ENCODE peak calls at places on chromosomes 7 and 10, in nine cellular contexts. One of them, this sample, is unnamed.

GRCh38 chr7:142301923-142302550 is 44.2 kb upstream of the PRSS58 start:
- DNase-seq in pancreas: no peak
- DNase-seq in OCI-LY7: peak
- DNase-seq in psoas muscle: no peak
- DNase-seq in foreskin keratinocyte: no peak
- DNase-seq in right lobe of liver: no peak
- DNase-seq in suprapubic skin: no peak
- DNase-seq in heart left ventricle: no peak
- DNase-seq in HepG2: no peak
- DNase-seq in this sample: peak

GRCh38 chr10:97498841-97499560 is at the start of gene UBTD1:
- DNase-seq in pancreas: peak
- DNase-seq in right lobe of liver: peak
- DNase-seq in suprapubic skin: peak
- DNase-seq in psoas muscle: peak
- DNase-seq in OCI-LY7: peak
- DNase-seq in HepG2: peak
- DNase-seq in foreskin keratinocyte: no peak
- DNase-seq in heart left ventricle: peak
- DNase-seq in this sample: peak

GRCh38 chr10:99682752-99683151 is 23.4 kb downstream of the ENTPD7 start:
- DNase-seq in pancreas: peak
- DNase-seq in foreskin keratinocyte: no peak
- DNase-seq in heart left ventricle: no peak
- DNase-seq in suprapubic skin: no peak
- DNase-seq in HepG2: no peak
- DNase-seq in OCI-LY7: peak
- DNase-seq in right lobe of liver: peak
- DNase-seq in psoas muscle: no peak
- DNase-seq in this sample: no peak

GRCh38 chr7:100485514-100485913 is 1.8 kb downstream of the NYAP1 start:
- DNase-seq in right lobe of liver: no peak
- DNase-seq in pancreas: no peak
- DNase-seq in HepG2: no peak
- DNase-seq in OCI-LY7: no peak
- DNase-seq in suprapubic skin: no peak
- DNase-seq in foreskin keratinocyte: no peak
- DNase-seq in heart left ventricle: no peak
- DNase-seq in psoas muscle: no peak
- DNase-seq in this sample: no peak

GRCh38 chr7:73885975-73886798 is 25.2 kb downstream of the TMEM270 start:
- DNase-seq in suprapubic skin: no peak
- DNase-seq in psoas muscle: peak
- DNase-seq in heart left ventricle: peak
- DNase-seq in HepG2: no peak
- DNase-seq in right lobe of liver: no peak
- DNase-seq in pancreas: no peak
- DNase-seq in OCI-LY7: no peak
- DNase-seq in foreskin keratinocyte: no peak
- DNase-seq in this sample: no peak

GRCh38 chr7:114087674-114088539 is 169.1 kb upstream of the PPP1R3A start:
- DNase-seq in HepG2: no peak
- DNase-seq in heart left ventricle: no peak
- DNase-seq in right lobe of liver: peak
- DNase-seq in psoas muscle: peak
- DNase-seq in OCI-LY7: no peak
- DNase-seq in pancreas: peak
- DNase-seq in foreskin keratinocyte: no peak
- DNase-seq in suprapubic skin: peak
- DNase-seq in this sample: no peak

GRCh38 chr7:99122762-99123161 is 21.1 kb downstream of the SMURF1 start:
- DNase-seq in psoas muscle: no peak
- DNase-seq in suprapubic skin: no peak
- DNase-seq in OCI-LY7: no peak
- DNase-seq in foreskin keratinocyte: no peak
- DNase-seq in pancreas: no peak
- DNase-seq in right lobe of liver: no peak
- DNase-seq in heart left ventricle: no peak
- DNase-seq in HepG2: no peak
- DNase-seq in this sample: no peak

GRCh38 chr7:5643280-5643679 is 138.2 kb downstream of the RNF216 start:
- DNase-seq in OCI-LY7: no peak
- DNase-seq in foreskin keratinocyte: no peak
- DNase-seq in right lobe of liver: no peak
- DNase-seq in suprapubic skin: no peak
- DNase-seq in psoas muscle: peak
- DNase-seq in pancreas: no peak
- DNase-seq in heart left ventricle: peak
- DNase-seq in HepG2: no peak
- DNase-seq in this sample: peak

GRCh38 chr7:107045980-107046379 is 1.5 kb downstream of the PRKAR2B start:
- DNase-seq in HepG2: no peak
- DNase-seq in OCI-LY7: peak
- DNase-seq in right lobe of liver: no peak
- DNase-seq in pancreas: no peak
- DNase-seq in psoas muscle: no peak
- DNase-seq in heart left ventricle: no peak
- DNase-seq in suprapubic skin: no peak
- DNase-seq in foreskin keratinocyte: no peak
- DNase-seq in this sample: no peak

GRCh38 chr10:36280396-36280795 is 638.3 kb upstream of the FZD8 start:
- DNase-seq in OCI-LY7: no peak
- DNase-seq in HepG2: no peak
- DNase-seq in foreskin keratinocyte: no peak
- DNase-seq in heart left ventricle: no peak
- DNase-seq in suprapubic skin: no peak
- DNase-seq in right lobe of liver: no peak
- DNase-seq in psoas muscle: no peak
- DNase-seq in pancreas: no peak
- DNase-seq in this sample: no peak

GRCh38 chr10:31215052-31215451 is 104.0 kb upstream of the ZEB1 start:
- DNase-seq in foreskin keratinocyte: no peak
- DNase-seq in HepG2: no peak
- DNase-seq in right lobe of liver: no peak
- DNase-seq in suprapubic skin: no peak
- DNase-seq in OCI-LY7: no peak
- DNase-seq in pancreas: no peak
- DNase-seq in heart left ventricle: no peak
- DNase-seq in psoas muscle: no peak
- DNase-seq in this sample: no peak

GRCh38 chr7:46791180-46791579 is 790.7 kb downstream of the TNS3 start:
- DNase-seq in heart left ventricle: no peak
- DNase-seq in pancreas: no peak
- DNase-seq in right lobe of liver: no peak
- DNase-seq in OCI-LY7: no peak
- DNase-seq in suprapubic skin: no peak
- DNase-seq in psoas muscle: no peak
- DNase-seq in HepG2: no peak
- DNase-seq in foreskin keratinocyte: no peak
- DNase-seq in this sample: no peak

GRCh38 chr10:18238875-18239485 is 98.8 kb downstream of the CACNB2 start:
- DNase-seq in OCI-LY7: peak
- DNase-seq in foreskin keratinocyte: no peak
- DNase-seq in right lobe of liver: no peak
- DNase-seq in pancreas: no peak
- DNase-seq in suprapubic skin: no peak
- DNase-seq in heart left ventricle: no peak
- DNase-seq in HepG2: peak
- DNase-seq in psoas muscle: no peak
- DNase-seq in this sample: peak

DNA sequence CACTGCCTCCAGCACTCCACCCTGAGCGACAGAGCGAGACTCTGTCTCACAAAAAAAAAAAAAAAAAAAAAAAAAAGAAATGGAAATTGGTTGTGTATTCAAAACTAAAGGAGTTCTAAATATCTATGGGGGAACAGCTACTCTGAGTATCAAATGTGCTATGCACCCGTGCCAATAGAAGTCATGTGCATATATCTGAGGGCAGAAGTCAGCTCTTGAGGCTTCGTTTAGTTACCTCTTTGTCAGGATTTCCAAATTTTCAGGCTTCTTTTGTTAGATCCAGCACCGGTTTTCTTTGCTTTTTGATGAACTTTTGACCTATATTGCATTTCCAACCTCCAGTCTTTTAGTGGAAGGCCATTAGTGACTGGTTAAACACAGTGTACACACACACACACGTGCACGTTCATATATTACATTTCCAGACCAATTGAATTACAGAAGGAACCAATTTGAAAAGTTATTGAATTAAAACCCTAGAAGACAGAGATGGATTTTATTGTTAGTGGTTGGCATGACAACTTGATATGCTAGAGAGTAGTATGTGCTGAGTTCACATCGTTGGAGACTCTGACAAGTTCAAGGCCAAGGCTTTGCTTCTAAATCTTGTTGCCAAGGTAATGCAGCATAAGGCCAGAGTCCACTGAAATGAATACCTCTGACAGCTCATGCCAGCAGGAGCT is 33.1 kb upstream of the ADD3 start:
- DNase-seq in heart left ventricle: no peak
- DNase-seq in right lobe of liver: no peak
- DNase-seq in pancreas: peak
- DNase-seq in foreskin keratinocyte: no peak
- DNase-seq in HepG2: peak
- DNase-seq in OCI-LY7: no peak
- DNase-seq in suprapubic skin: no peak
- DNase-seq in psoas muscle: no peak
- DNase-seq in this sample: no peak
- H3K27ac ChIP-seq in heart left ventricle: no peak
- H3K27ac ChIP-seq in right lobe of liver: no peak
- H3K27ac ChIP-seq in pancreas: no peak
- H3K27ac ChIP-seq in foreskin keratinocyte: no peak
- H3K27ac ChIP-seq in HepG2: peak
- H3K27ac ChIP-seq in OCI-LY7: no peak
- H3K27ac ChIP-seq in suprapubic skin: no peak
- H3K27ac ChIP-seq in psoas muscle: no peak
- H3K27ac ChIP-seq in this sample: no peak

GRCh38 chr7:81956520-81956919 is 186.7 kb upstream of the HGF start:
- DNase-seq in psoas muscle: no peak
- DNase-seq in HepG2: peak
- DNase-seq in pancreas: no peak
- DNase-seq in OCI-LY7: peak
- DNase-seq in right lobe of liver: no peak
- DNase-seq in foreskin keratinocyte: no peak
- DNase-seq in suprapubic skin: no peak
- DNase-seq in heart left ventricle: no peak
- DNase-seq in this sample: peak
- TF ChIP-seq CTCF in psoas muscle: peak
- TF ChIP-seq CTCF in HepG2: peak
- TF ChIP-seq CTCF in pancreas: peak
- TF ChIP-seq CTCF in OCI-LY7: peak
- TF ChIP-seq CTCF in right lobe of liver: peak
- TF ChIP-seq CTCF in foreskin keratinocyte: peak
- TF ChIP-seq CTCF in suprapubic skin: no peak
- TF ChIP-seq CTCF in heart left ventricle: peak
- TF ChIP-seq CTCF in this sample: no peak

DNA sequence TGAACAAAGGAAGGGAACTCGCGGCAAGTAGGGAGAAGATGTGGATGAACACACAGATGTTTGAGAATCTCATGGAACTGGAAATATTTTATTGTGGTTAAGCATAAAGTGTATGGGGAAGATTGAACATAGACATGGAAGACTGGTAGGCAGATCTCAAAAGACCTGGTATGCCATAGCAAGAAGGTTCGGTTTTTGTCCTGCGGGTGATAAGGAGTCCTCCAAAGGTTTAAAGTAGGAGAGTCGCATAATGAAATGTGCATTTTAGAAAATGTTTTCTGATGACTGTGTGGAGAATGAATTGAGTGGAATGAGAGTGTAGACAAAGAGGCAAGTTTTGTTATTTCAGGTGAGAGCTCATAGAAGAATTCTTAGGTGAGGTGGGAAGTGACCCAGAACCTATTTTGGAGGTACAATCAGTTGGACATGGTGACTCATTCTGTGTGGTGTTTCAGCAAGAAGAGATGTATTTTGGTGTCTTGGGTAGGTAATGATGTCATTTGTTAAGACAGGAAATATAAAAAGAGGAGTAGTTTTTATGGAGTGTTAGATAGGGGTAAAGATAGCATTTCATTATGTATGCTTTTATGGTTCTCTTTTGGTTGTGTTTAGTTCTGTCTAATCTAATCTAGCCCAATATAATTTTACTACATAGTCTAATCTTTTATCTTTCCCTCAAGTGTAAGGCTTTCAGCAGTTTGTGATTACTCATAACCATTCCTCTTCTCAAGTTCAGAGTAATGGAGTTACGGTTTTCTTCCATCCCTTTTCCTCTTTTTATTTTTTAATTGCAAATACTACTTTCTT is 239.2 kb downstream of the EXOC4 start:
- DNase-seq in pancreas: no peak
- DNase-seq in psoas muscle: no peak
- DNase-seq in right lobe of liver: no peak
- DNase-seq in heart left ventricle: no peak
- DNase-seq in OCI-LY7: no peak
- DNase-seq in suprapubic skin: no peak
- DNase-seq in HepG2: no peak
- DNase-seq in foreskin keratinocyte: peak
- DNase-seq in this sample: peak
- H3K27ac ChIP-seq in pancreas: no peak
- H3K27ac ChIP-seq in psoas muscle: no peak
- H3K27ac ChIP-seq in right lobe of liver: no peak
- H3K27ac ChIP-seq in heart left ventricle: no peak
- H3K27ac ChIP-seq in OCI-LY7: no peak
- H3K27ac ChIP-seq in suprapubic skin: no peak
- H3K27ac ChIP-seq in HepG2: no peak
- H3K27ac ChIP-seq in foreskin keratinocyte: no peak
- H3K27ac ChIP-seq in this sample: no peak

GRCh38 chr10:100763043-100763747 is 17.8 kb downstream of the PAX2 start:
- DNase-seq in pancreas: no peak
- DNase-seq in heart left ventricle: no peak
- DNase-seq in right lobe of liver: no peak
- DNase-seq in HepG2: no peak
- DNase-seq in foreskin keratinocyte: no peak
- DNase-seq in suprapubic skin: no peak
- DNase-seq in OCI-LY7: no peak
- DNase-seq in psoas muscle: no peak
- DNase-seq in this sample: no peak

GRCh38 chr10:100755821-100756220 is 10.4 kb downstream of the PAX2 start:
- DNase-seq in suprapubic skin: no peak
- DNase-seq in OCI-LY7: no peak
- DNase-seq in psoas muscle: no peak
- DNase-seq in heart left ventricle: no peak
- DNase-seq in pancreas: no peak
- DNase-seq in HepG2: no peak
- DNase-seq in foreskin keratinocyte: no peak
- DNase-seq in right lobe of liver: no peak
- DNase-seq in this sample: no peak

GRCh38 chr10:100761191-100761590 is 15.8 kb downstream of the PAX2 start:
- DNase-seq in foreskin keratinocyte: no peak
- DNase-seq in right lobe of liver: no peak
- DNase-seq in suprapubic skin: no peak
- DNase-seq in pancreas: no peak
- DNase-seq in HepG2: no peak
- DNase-seq in heart left ventricle: no peak
- DNase-seq in OCI-LY7: no peak
- DNase-seq in psoas muscle: no peak
- DNase-seq in this sample: no peak

GRCh38 chr10:100760726-100761125 is 15.3 kb downstream of the PAX2 start:
- DNase-seq in right lobe of liver: no peak
- DNase-seq in heart left ventricle: no peak
- DNase-seq in suprapubic skin: no peak
- DNase-seq in psoas muscle: no peak
- DNase-seq in OCI-LY7: no peak
- DNase-seq in pancreas: no peak
- DNase-seq in HepG2: no peak
- DNase-seq in foreskin keratinocyte: no peak
- DNase-seq in this sample: no peak

GRCh38 chr10:100759331-100759730 is 13.9 kb downstream of the PAX2 start:
- DNase-seq in foreskin keratinocyte: no peak
- DNase-seq in pancreas: no peak
- DNase-seq in heart left ventricle: no peak
- DNase-seq in OCI-LY7: no peak
- DNase-seq in HepG2: peak
- DNase-seq in right lobe of liver: no peak
- DNase-seq in suprapubic skin: no peak
- DNase-seq in psoas muscle: no peak
- DNase-seq in this sample: no peak
- TF ChIP-seq CTCF in foreskin keratinocyte: no peak
- TF ChIP-seq CTCF in pancreas: no peak
- TF ChIP-seq CTCF in heart left ventricle: no peak
- TF ChIP-seq CTCF in OCI-LY7: no peak
- TF ChIP-seq CTCF in HepG2: peak
- TF ChIP-seq CTCF in right lobe of liver: no peak
- TF ChIP-seq CTCF in suprapubic skin: no peak
- TF ChIP-seq CTCF in psoas muscle: no peak
- TF ChIP-seq CTCF in this sample: no peak